ENCODE peak calls at places on chromosomes 2 and 18, in five cellular contexts. One of them, this sample, is unnamed.
A peak's percentile ranks its signal among the peaks of the same experiment; 100 is the strongest.

GRCh38 chr2:239193426-239193825 is 207.4 kb downstream of the HDAC4 start:
- DNase-seq in mucosa of descending colon: peak; percentile 12
- DNase-seq in retinal pigment epithelial cell: no peak
- DNase-seq in colonic mucosa: no peak
- DNase-seq in GM23338: no peak
- DNase-seq in this sample: peak; percentile 48

GRCh38 chr2:152347076-152347475 is 12.1 kb downstream of the FMNL2 start:
- DNase-seq in mucosa of descending colon: no peak
- DNase-seq in retinal pigment epithelial cell: no peak
- DNase-seq in colonic mucosa: no peak
- DNase-seq in GM23338: no peak
- DNase-seq in this sample: no peak

GRCh38 chr18:79930020-79930642 is 21.3 kb downstream of the SLC66A2 start:
- DNase-seq in mucosa of descending colon: no peak
- DNase-seq in retinal pigment epithelial cell: no peak
- DNase-seq in colonic mucosa: no peak
- DNase-seq in GM23338: no peak
- DNase-seq in this sample: no peak

GRCh38 chr18:41265047-41265446 is 690.0 kb upstream of the PIK3C3 start:
- DNase-seq in mucosa of descending colon: no peak
- DNase-seq in retinal pigment epithelial cell: no peak
- DNase-seq in colonic mucosa: no peak
- DNase-seq in GM23338: no peak
- DNase-seq in this sample: no peak

GRCh38 chr18:416928-417327 is 83.6 kb downstream of the COLEC12 start:
- DNase-seq in mucosa of descending colon: no peak
- DNase-seq in retinal pigment epithelial cell: no peak
- DNase-seq in colonic mucosa: no peak
- DNase-seq in GM23338: no peak
- DNase-seq in this sample: no peak

GRCh38 chr2:64349143-64349530 is 104.8 kb upstream of the LGALSL start:
- DNase-seq in mucosa of descending colon: no peak
- DNase-seq in retinal pigment epithelial cell: no peak
- DNase-seq in colonic mucosa: no peak
- DNase-seq in GM23338: no peak
- DNase-seq in this sample: no peak

GRCh38 chr18:71371951-71372605 is 1083.2 kb downstream of the SOCS6 start:
- DNase-seq in mucosa of descending colon: no peak
- DNase-seq in retinal pigment epithelial cell: no peak
- DNase-seq in colonic mucosa: no peak
- DNase-seq in GM23338: no peak
- DNase-seq in this sample: no peak

GRCh38 chr2:231717281-231718180 is 9.2 kb downstream of the PTMA start:
- DNase-seq in mucosa of descending colon: no peak
- DNase-seq in retinal pigment epithelial cell: no peak
- DNase-seq in colonic mucosa: no peak
- DNase-seq in GM23338: peak; percentile 75
- DNase-seq in this sample: no peak

GRCh38 chr2:64914735-64915509 is 74.3 kb upstream of the SLC1A4 start:
- DNase-seq in mucosa of descending colon: no peak
- DNase-seq in retinal pigment epithelial cell: no peak
- DNase-seq in colonic mucosa: no peak
- DNase-seq in GM23338: no peak
- DNase-seq in this sample: no peak

GRCh38 chr2:35503311-35503710 is 852.3 kb upstream of the CRIM1 start:
- DNase-seq in mucosa of descending colon: no peak
- DNase-seq in retinal pigment epithelial cell: no peak
- DNase-seq in colonic mucosa: no peak
- DNase-seq in GM23338: no peak
- DNase-seq in this sample: no peak

GRCh38 chr18:25503567-25504081 is 151.7 kb upstream of the ZNF521 start:
- DNase-seq in mucosa of descending colon: peak; percentile 49
- DNase-seq in retinal pigment epithelial cell: peak; percentile 34
- DNase-seq in colonic mucosa: peak; percentile 72
- DNase-seq in GM23338: peak; percentile 75
- DNase-seq in this sample: no peak
- H3K4me3 ChIP-seq in mucosa of descending colon: no peak overlapping the region
- H3K4me3 ChIP-seq in retinal pigment epithelial cell: peak overlapping the region; percentile 51
- H3K4me3 ChIP-seq in colonic mucosa: peak overlapping the region; percentile 32
- H3K4me3 ChIP-seq in GM23338: peak overlapping the region; percentile 47
- H3K4me3 ChIP-seq in this sample: peak overlapping the region; percentile 24

GRCh38 chr18:23838233-23838632 is 149.0 kb downstream of the LAMA3 start:
- DNase-seq in mucosa of descending colon: no peak
- DNase-seq in retinal pigment epithelial cell: no peak
- DNase-seq in colonic mucosa: no peak
- DNase-seq in GM23338: no peak
- DNase-seq in this sample: no peak
- H3K4me3 ChIP-seq in mucosa of descending colon: no peak overlapping the region
- H3K4me3 ChIP-seq in retinal pigment epithelial cell: no peak overlapping the region
- H3K4me3 ChIP-seq in colonic mucosa: no peak overlapping the region
- H3K4me3 ChIP-seq in GM23338: no peak overlapping the region
- H3K4me3 ChIP-seq in this sample: no peak overlapping the region

GRCh38 chr2:109020217-109020637 is 31.2 kb upstream of the EDAR start:
- DNase-seq in mucosa of descending colon: no peak
- DNase-seq in retinal pigment epithelial cell: peak; percentile 36
- DNase-seq in colonic mucosa: no peak
- DNase-seq in GM23338: peak; percentile 15
- DNase-seq in this sample: no peak

GRCh38 chr2:109028280-109028679 is 39.3 kb upstream of the EDAR start:
- DNase-seq in mucosa of descending colon: no peak
- DNase-seq in retinal pigment epithelial cell: no peak
- DNase-seq in colonic mucosa: no peak
- DNase-seq in GM23338: no peak
- DNase-seq in this sample: no peak

GRCh38 chr2:109021895-109022300 is 32.9 kb upstream of the EDAR start:
- DNase-seq in mucosa of descending colon: no peak
- DNase-seq in retinal pigment epithelial cell: no peak
- DNase-seq in colonic mucosa: no peak
- DNase-seq in GM23338: peak; percentile 34
- DNase-seq in this sample: peak; percentile 77

GRCh38 chr2:109027702-109028101 is 38.7 kb upstream of the EDAR start:
- DNase-seq in mucosa of descending colon: no peak
- DNase-seq in retinal pigment epithelial cell: no peak
- DNase-seq in colonic mucosa: no peak
- DNase-seq in GM23338: no peak
- DNase-seq in this sample: peak; percentile 21

DNA sequence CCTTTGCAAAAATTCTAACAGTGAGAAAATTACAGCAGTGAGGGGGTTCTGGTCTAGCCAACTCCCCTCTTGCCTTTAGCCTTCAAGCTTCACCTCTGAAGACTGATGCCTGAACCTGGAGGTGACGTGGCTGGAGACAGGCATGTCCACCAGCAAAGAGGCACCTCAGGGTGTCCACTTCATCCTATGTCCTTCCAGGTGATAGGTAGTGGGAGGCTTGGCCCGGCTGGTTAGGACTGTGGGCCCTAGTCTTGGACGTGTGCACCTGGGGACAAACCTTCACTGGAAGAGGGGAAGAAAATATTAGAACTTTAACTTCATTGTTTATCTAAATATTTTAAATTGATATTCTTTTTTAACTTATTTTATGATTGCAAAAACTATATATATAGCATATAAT is 35.5 kb upstream of the EDAR start:
- DNase-seq in mucosa of descending colon: no peak
- DNase-seq in retinal pigment epithelial cell: no peak
- DNase-seq in colonic mucosa: no peak
- DNase-seq in GM23338: no peak
- DNase-seq in this sample: no peak
- H3K4me3 ChIP-seq in mucosa of descending colon: no peak overlapping the region
- H3K4me3 ChIP-seq in retinal pigment epithelial cell: no peak overlapping the region
- H3K4me3 ChIP-seq in colonic mucosa: no peak overlapping the region
- H3K4me3 ChIP-seq in GM23338: no peak overlapping the region
- H3K4me3 ChIP-seq in this sample: no peak overlapping the region

GRCh38 chr2:48343571-48344440 is 186.1 kb upstream of the STON1 start:
- DNase-seq in mucosa of descending colon: no peak
- DNase-seq in retinal pigment epithelial cell: peak; percentile 79
- DNase-seq in colonic mucosa: no peak
- DNase-seq in GM23338: no peak
- DNase-seq in this sample: no peak
- H3K4me3 ChIP-seq in mucosa of descending colon: no peak overlapping the region
- H3K4me3 ChIP-seq in retinal pigment epithelial cell: peak overlapping the region; percentile 32
- H3K4me3 ChIP-seq in colonic mucosa: peak overlapping the region; percentile 1
- H3K4me3 ChIP-seq in GM23338: no peak overlapping the region
- H3K4me3 ChIP-seq in this sample: peak overlapping the region; percentile 33

DNA sequence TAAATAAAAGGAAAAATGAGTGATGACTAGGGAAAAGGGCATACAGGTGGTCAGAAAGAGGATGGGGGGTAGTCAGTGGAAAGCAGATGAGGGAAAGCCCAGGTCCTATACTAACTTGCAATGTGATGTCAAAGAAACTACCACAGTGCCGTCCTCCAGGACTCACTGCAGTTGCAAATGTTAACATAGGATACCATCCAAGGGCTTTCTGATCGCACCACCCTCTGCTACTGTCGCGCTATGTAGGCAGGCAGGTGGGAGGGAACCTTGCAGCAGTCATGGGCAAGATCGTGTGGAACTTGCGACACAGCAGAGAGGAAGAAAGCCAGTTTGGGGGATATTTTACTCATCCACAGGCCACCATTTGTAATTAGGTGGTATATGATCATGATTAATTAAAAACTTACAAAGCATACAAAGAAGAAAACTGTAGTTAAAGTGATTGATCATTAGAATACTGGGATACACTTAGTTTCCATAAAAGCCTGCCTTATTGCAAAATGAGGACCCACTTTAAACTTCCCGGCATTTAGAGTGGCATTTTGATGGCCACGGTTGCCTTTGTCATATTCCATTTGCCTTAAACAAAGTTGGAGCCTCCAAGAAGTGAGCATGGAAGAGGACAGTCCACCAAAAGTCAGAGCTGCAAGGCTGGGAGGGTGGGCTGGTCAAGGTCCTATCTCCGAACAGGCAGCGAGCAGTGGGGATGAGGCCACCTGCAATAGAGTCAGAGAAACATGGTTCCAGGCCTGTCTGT is 8.5 kb upstream of the ROCK2 start:
- DNase-seq in mucosa of descending colon: no peak
- DNase-seq in retinal pigment epithelial cell: no peak
- DNase-seq in colonic mucosa: no peak
- DNase-seq in GM23338: no peak
- DNase-seq in this sample: peak; percentile 81
- H3K4me3 ChIP-seq in mucosa of descending colon: no peak overlapping the region
- H3K4me3 ChIP-seq in retinal pigment epithelial cell: no peak overlapping the region
- H3K4me3 ChIP-seq in colonic mucosa: no peak overlapping the region
- H3K4me3 ChIP-seq in GM23338: no peak overlapping the region
- H3K4me3 ChIP-seq in this sample: no peak overlapping the region

GRCh38 chr2:40123321-40123720 is 328.6 kb downstream of the SLC8A1 start:
- DNase-seq in mucosa of descending colon: no peak
- DNase-seq in retinal pigment epithelial cell: no peak
- DNase-seq in colonic mucosa: no peak
- DNase-seq in GM23338: no peak
- DNase-seq in this sample: no peak
- H3K4me3 ChIP-seq in mucosa of descending colon: no peak overlapping the region
- H3K4me3 ChIP-seq in retinal pigment epithelial cell: no peak overlapping the region
- H3K4me3 ChIP-seq in colonic mucosa: no peak overlapping the region
- H3K4me3 ChIP-seq in GM23338: no peak overlapping the region
- H3K4me3 ChIP-seq in this sample: no peak overlapping the region

GRCh38 chr2:176084629-176085119 is 912 bp upstream of the EVX2 start:
- DNase-seq in mucosa of descending colon: no peak
- DNase-seq in retinal pigment epithelial cell: no peak
- DNase-seq in colonic mucosa: no peak
- DNase-seq in GM23338: peak; percentile 50
- DNase-seq in this sample: no peak
- H3K4me3 ChIP-seq in mucosa of descending colon: no peak overlapping the region
- H3K4me3 ChIP-seq in retinal pigment epithelial cell: no peak overlapping the region
- H3K4me3 ChIP-seq in colonic mucosa: no peak overlapping the region
- H3K4me3 ChIP-seq in GM23338: peak overlapping the region; percentile 49
- H3K4me3 ChIP-seq in this sample: no peak overlapping the region